ENCODE peak calls at places on chromosomes 4 and X, in ten cellular contexts. P is uterus, S is GM23338, Y is IMR-90, D is cardiac fibroblast, O is left ventricle myocardium inferior, I is retinal pigment epithelial cell, K is heart right ventricle, Z is mucosa of descending colon, Q is bronchial epithelial cell. T is an unnamed sample.

GRCh38 chrX:103378990-103379389 is 2.7 kb downstream of the BEX3 start:
- DNase-seq in P (no peak), S (no peak), Y (peak), D (no peak), O (no peak), I (no peak), K (no peak), Z (no peak), Q (no peak), T (no peak)

GRCh38 chr4:72031868-72032619 is at the start of gene NPFFR2:
- DNase-seq in P (no peak), S (peak), Y (no peak), D (peak), O (peak), I (no peak), K (peak), Z (no peak), Q (peak), T (no peak)

GRCh38 chr4:76624271-76624681 is 189.2 kb downstream of the SHROOM3 start:
- DNase-seq in P (peak), S (peak), Y (peak), D (peak), O (no peak), I (peak), K (no peak), Z (peak), Q (peak), T (peak)

GRCh38 chrX:150854856-150855255 is 43.6 kb downstream of the CD99L2 start:
- DNase-seq in P (no peak), S (no peak), Y (no peak), D (no peak), O (no peak), I (no peak), K (no peak), Z (no peak), Q (peak), T (no peak)

GRCh38 chr4:77636902-77637301 is 31.3 kb downstream of the CXCL13 start:
- DNase-seq in P (no peak), S (no peak), Y (peak), D (peak), O (no peak), I (peak), K (no peak), Z (peak), Q (peak), T (no peak)

GRCh38 chrX:51837926-51838325 is 55.5 kb upstream of the MAGED1 start:
- DNase-seq in P (peak), S (no peak), Y (peak), D (peak), O (peak), I (peak), K (peak), Z (peak), Q (no peak), T (peak)

GRCh38 chr4:20422398-20422797 is 170.7 kb downstream of the SLIT2 start:
- DNase-seq in P (peak), S (peak), Y (peak), D (peak), O (no peak), I (no peak), K (no peak), Z (peak), Q (peak), T (no peak)

GRCh38 chr4:4333265-4333706 is 43.2 kb downstream of the ZBTB49 start:
- DNase-seq in P (no peak), S (no peak), Y (peak), D (peak), O (peak), I (no peak), K (peak), Z (peak), Q (no peak), T (no peak)

GRCh38 chr4:138222041-138222440 is 20.1 kb downstream of the SLC7A11 start:
- DNase-seq in P (no peak), S (no peak), Y (peak), D (peak), O (no peak), I (no peak), K (no peak), Z (peak), Q (peak), T (no peak)

GRCh38 chr4:40908702-40909362 is 159.1 kb downstream of the NSUN7 start:
- DNase-seq in P (peak), S (peak), Y (peak), D (peak), O (peak), I (no peak), K (peak), Z (peak), Q (peak), T (no peak)

GRCh38 chrX:132216806-132217202 is 2.4 kb downstream of the RAP2C start:
- DNase-seq in P (no peak), S (no peak), Y (peak), D (peak), O (no peak), I (no peak), K (no peak), Z (no peak), Q (peak), T (no peak)

GRCh38 chr4:188372856-188373255 is 233.6 kb downstream of the TRIML1 start:
- DNase-seq in P (no peak), S (no peak), Y (peak), D (peak), O (no peak), I (no peak), K (no peak), Z (no peak), Q (no peak), T (no peak)

GRCh38 chrX:40173662-40174593 is 76.2 kb upstream of the BCOR start:
- DNase-seq in P (peak), S (peak), Y (no peak), D (no peak), O (no peak), I (no peak), K (peak), Z (peak), Q (no peak), T (no peak)

GRCh38 chrX:18931972-18932371 is 51.9 kb downstream of the PHKA2 start:
- DNase-seq in P (no peak), S (peak), Y (peak), D (peak), O (no peak), I (no peak), K (no peak), Z (peak), Q (peak), T (no peak)

GRCh38 chrX:77087529-77088169 is 359.5 kb upstream of the FGF16 start:
- DNase-seq in P (no peak), S (no peak), Y (peak), D (peak), O (no peak), I (peak), K (no peak), Z (peak), Q (peak), T (no peak)

GRCh38 chr4:124278477-124278876 is 434.1 kb downstream of the ANKRD50 start:
- DNase-seq in P (no peak), S (no peak), Y (peak), D (peak), O (no peak), I (no peak), K (no peak), Z (no peak), Q (peak), T (no peak)

GRCh38 chr4:159464302-159464701 is 361.4 kb downstream of the RAPGEF2 start:
- DNase-seq in P (no peak), S (no peak), Y (no peak), D (no peak), O (no peak), I (no peak), K (no peak), Z (no peak), Q (no peak), T (no peak)

GRCh38 chrX:42615161-42615563 is 162.8 kb downstream of the PPP1R2C start:
- DNase-seq in P (no peak), S (peak), Y (no peak), D (no peak), O (no peak), I (no peak), K (no peak), Z (peak), Q (peak), T (no peak)

GRCh38 chrX:136747003-136747986 is 33.4 kb downstream of the ARHGEF6 start:
- DNase-seq in P (no peak), S (no peak), Y (no peak), D (no peak), O (no peak), I (no peak), K (no peak), Z (no peak), Q (no peak), T (no peak)

GRCh38 chrX:133726211-133726630 is 259.2 kb downstream of the GPC3 start:
- DNase-seq in P (no peak), S (no peak), Y (peak), D (peak), O (no peak), I (no peak), K (no peak), Z (no peak), Q (peak), T (no peak)

GRCh38 chrX:19673334-19674040 is 158.2 kb upstream of the MAP3K15 start:
- DNase-seq in P (peak), S (no peak), Y (peak), D (peak), O (peak), I (peak), K (peak), Z (peak), Q (peak), T (peak)

GRCh38 chrX:15298201-15298600 is 17.2 kb downstream of the ASB11 start:
- DNase-seq in P (no peak), S (no peak), Y (no peak), D (peak), O (no peak), I (no peak), K (no peak), Z (no peak), Q (no peak), T (no peak)

GRCh38 chrX:15298780-15299179 is 16.7 kb downstream of the ASB11 start:
- DNase-seq in P (no peak), S (no peak), Y (no peak), D (no peak), O (no peak), I (no peak), K (no peak), Z (no peak), Q (no peak), T (no peak)

GRCh38 chrX:15301924-15302323 is 13.5 kb downstream of the ASB11 start:
- DNase-seq in P (no peak), S (no peak), Y (peak), D (peak), O (peak), I (peak), K (no peak), Z (peak), Q (no peak), T (no peak)

DNA sequence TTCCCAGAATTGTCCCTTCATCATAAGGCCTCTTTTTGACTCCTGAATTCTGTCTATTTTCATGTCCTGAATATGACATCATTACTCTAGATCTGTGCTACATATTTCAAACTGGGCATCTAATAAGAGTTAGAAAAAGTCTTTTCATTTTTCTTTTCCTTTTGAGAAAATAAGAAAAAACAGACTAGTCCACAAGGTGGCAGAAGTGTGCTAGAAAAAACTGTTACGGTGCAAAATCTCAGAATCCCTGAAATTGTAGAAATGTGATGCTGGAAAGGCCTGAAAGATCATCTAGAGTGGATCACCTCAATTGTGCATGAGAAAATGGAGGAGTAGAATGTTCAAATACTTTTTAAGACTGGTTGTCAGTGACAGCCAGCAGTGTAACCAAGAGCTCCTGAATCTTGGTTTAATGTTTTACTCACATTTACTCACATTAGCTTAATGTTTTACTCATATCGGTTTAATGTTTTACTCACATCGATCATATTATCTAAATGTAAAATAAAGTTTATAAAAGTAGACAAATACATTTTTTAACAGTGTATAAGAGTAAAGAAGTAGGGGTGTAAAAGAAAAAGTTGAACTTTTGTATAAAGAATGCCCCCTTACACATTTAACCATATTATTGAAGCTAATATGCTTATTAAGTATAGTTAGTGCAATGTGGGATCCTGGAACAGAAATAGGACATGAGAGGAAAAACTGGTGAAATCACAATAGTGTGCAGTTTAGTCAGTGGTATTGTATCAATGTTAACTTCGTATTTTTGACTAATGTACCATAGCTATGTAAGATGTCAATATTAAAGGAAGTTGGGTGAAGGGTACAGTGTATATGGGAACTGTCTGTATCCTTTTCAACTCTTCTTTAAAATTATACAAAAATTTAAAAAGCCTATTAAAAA is 15.2 kb downstream of the ASB11 start:
- DNase-seq in P (no peak), S (peak), Y (peak), D (peak), O (no peak), I (no peak), K (no peak), Z (peak), Q (no peak), T (peak)
- TF ChIP-seq CTCF in P (peak), S (peak), Y (peak), D (peak), O (peak), I (peak), K (peak), Z (no peak), Q (peak), T (peak)

DNA sequence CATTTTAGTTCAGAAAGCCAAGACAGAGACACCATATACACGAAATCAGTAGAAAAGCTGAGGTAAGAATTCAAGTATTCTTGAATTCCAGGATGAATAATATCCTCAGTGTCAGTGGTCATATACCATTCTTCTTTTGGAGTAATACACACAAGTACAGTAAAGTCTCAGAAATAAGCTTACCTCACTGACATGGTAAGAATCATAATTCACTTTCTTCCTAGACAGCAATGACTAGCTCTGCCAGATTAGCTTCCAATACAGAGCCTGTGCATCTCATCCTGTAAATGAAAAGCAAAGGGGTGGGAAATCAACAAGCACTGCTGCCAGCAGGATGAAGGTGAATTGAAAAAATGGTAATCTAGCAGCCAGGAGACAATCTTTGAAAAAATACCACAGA is 31.2 kb upstream of the VSIG4 start:
- DNase-seq in P (no peak), S (no peak), Y (no peak), D (no peak), O (no peak), I (no peak), K (no peak), Z (no peak), Q (no peak), T (no peak)
- H3K4me3 ChIP-seq in P (no peak), S (no peak), Y (no peak), D (no peak), O (no peak), I (no peak), K (no peak), Z (no peak), Q (no peak), T (no peak)

GRCh38 chrX:154032156-154032555 is 12.5 kb upstream of the IRAK1 start:
- DNase-seq in P (no peak), S (no peak), Y (no peak), D (no peak), O (no peak), I (no peak), K (no peak), Z (no peak), Q (no peak), T (no peak)
- TF ChIP-seq CTCF in P (no peak), S (no peak), Y (no peak), D (no peak), O (no peak), I (no peak), K (no peak), Z (no peak), Q (no peak), T (no peak)

GRCh38 chr4:186188107-186188506 is 3.3 kb upstream of the CYP4V2 start:
- DNase-seq in P (no peak), S (no peak), Y (no peak), D (no peak), O (no peak), I (no peak), K (no peak), Z (no peak), Q (no peak), T (no peak)
- H3K4me3 ChIP-seq in P (no peak), S (no peak), Y (no peak), D (no peak), O (no peak), I (no peak), K (no peak), Z (no peak), Q (no peak), T (no peak)

DNA sequence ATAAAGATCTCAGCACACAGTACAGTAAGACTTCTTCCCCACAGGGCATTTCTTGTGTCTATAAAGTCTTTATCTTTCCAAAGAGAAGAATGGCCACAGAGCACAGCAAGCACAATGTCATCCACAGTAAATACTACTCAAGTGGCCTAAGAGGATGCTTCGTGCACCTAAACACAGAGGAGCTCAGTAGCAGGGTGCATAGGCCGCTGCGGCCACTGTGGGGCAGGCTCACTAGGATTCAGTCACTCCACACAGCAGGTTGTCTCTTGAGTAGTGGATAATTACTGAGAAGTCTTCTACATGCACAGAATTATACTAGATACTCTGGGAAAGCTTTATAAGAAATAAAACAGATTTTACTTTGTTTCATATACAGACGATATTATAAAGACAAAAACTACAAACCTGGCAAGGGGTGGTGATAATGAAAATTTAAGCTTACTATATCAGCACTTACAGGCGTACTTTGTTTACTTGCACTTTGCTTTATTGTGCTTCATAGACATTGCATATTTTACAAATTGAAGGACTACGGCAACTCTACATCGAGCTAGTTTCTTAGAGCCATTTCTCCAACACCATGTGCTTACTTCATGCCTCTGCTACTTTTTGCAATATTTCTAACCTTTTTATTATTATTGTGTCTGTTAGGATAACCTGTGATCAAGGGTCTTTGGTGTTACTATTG is 78.5 kb downstream of the PRDM5 start:
- DNase-seq in P (no peak), S (peak), Y (no peak), D (no peak), O (peak), I (no peak), K (peak), Z (peak), Q (no peak), T (no peak)
- TF ChIP-seq CTCF in P (no peak), S (peak), Y (peak), D (peak), O (peak), I (peak), K (peak), Z (peak), Q (no peak), T (peak)

GRCh38 chrX:71637848-71638247 is 19.5 kb upstream of the CXCR3 start:
- DNase-seq in P (no peak), S (no peak), Y (peak), D (peak), O (no peak), I (no peak), K (no peak), Z (no peak), Q (peak), T (no peak)
- H3K4me3 ChIP-seq in P (no peak), S (no peak), Y (peak), D (no peak), O (no peak), I (no peak), K (no peak), Z (no peak), Q (no peak), T (no peak)

T was measured in epithelial cell of proximal tubule.